ENCODE peak calls at places on chromosomes 1 and 21, in seven cellular contexts. O, Q, T, U, V, Y and G are unnamed samples.

GRCh38 chr1:18278953-18279712 is 171.5 kb downstream of the IGSF21 start:
- DNase-seq in O (no peak), V (no peak), U (no peak), Q (no peak), Y (no peak), T (no peak), G (no peak)

GRCh38 chr1:21537932-21538630 is 28.9 kb downstream of the ALPL start:
- DNase-seq in Y (no peak), O (no peak), T (no peak), Q (no peak), V (no peak), U (no peak), G (no peak)

GRCh38 chr1:60765204-60765603 is 317.2 kb upstream of the NFIA start:
- DNase-seq in Q (no peak), U (peak; percentile 18), O (peak; percentile 57), V (no peak), Y (no peak), T (peak; percentile 65), G (peak; percentile 14)

GRCh38 chr1:207993477-207994445 is 82.8 kb upstream of the CD34 start:
- DNase-seq in V (no peak), T (peak; percentile 64), O (peak; percentile 55), Q (no peak), U (no peak), Y (no peak), G (peak; percentile 20)

GRCh38 chr1:9787702-9788101 is 36.1 kb downstream of the CLSTN1 start:
- DNase-seq in V (no peak), Y (no peak), T (no peak), U (no peak), Q (no peak), O (no peak), G (no peak)

GRCh38 chr21:46376856-46377453 is 53.0 kb downstream of the PCNT start:
- DNase-seq in Y (no peak), Q (no peak), T (no peak), U (no peak), O (no peak), V (no peak), G (no peak)

GRCh38 chr1:72109916-72110315 is 172.4 kb downstream of the NEGR1 start:
- DNase-seq in U (no peak), V (no peak), O (no peak), T (no peak), Y (no peak), Q (no peak), G (no peak)

GRCh38 chr21:26082549-26082948 is 88.0 kb downstream of the APP start:
- DNase-seq in U (no peak), Y (no peak), T (no peak), V (no peak), O (peak; percentile 28), Q (no peak), G (no peak)

GRCh38 chr1:119784127-119784781 is 15.5 kb upstream of the HMGCS2 start:
- DNase-seq in Q (no peak), V (no peak), T (no peak), O (no peak), Y (no peak), U (no peak), G (no peak)

GRCh38 chr1:65799601-65800000 is 6.9 kb downstream of the PDE4B start:
- DNase-seq in V (no peak), Y (no peak), T (no peak), U (no peak), Q (no peak), O (no peak), G (no peak)

GRCh38 chr1:39346876-39347275 is 142.4 kb downstream of the MACF1 start:
- DNase-seq in T (no peak), U (no peak), O (no peak), Y (no peak), Q (no peak), V (no peak), G (peak; percentile 88)

GRCh38 chr1:19009882-19010321 is 53.4 kb upstream of the IFFO2 start:
- DNase-seq in U (no peak), T (peak; percentile 4), O (peak; percentile 63), Q (no peak), V (peak; percentile 83), Y (no peak), G (no peak)

GRCh38 chr1:87436534-87436933 is 107.9 kb downstream of the LMO4 start:
- DNase-seq in U (no peak), Y (no peak), O (peak; percentile 11), V (no peak), Q (no peak), T (no peak), G (no peak)

GRCh38 chr1:9900142-9901043 is 9.7 kb downstream of the CTNNBIP1 start:
- DNase-seq in T (no peak), Y (no peak), O (no peak), Q (peak; percentile 24), V (no peak), U (no peak), G (no peak)

GRCh38 chr1:154276797-154277196 is 4.4 kb downstream of the HAX1 start:
- DNase-seq in U (no peak), V (no peak), O (peak; percentile 20), Y (no peak), Q (no peak), T (no peak), G (peak; percentile 11)

GRCh38 chr1:237932806-237933205 is 42.1 kb upstream of the ZP4 start:
- DNase-seq in Y (no peak), T (no peak), U (no peak), Q (no peak), O (no peak), V (no peak), G (no peak)

GRCh38 chr1:183022202-183023145 is 746 bp upstream of the LAMC1 start:
- DNase-seq in Q (peak; percentile 66), Y (no peak), U (peak; percentile 38), O (peak; percentile 92), T (peak; percentile 58), V (peak; percentile 81), G (peak; percentile 43)

GRCh38 chr1:2240251-2241156 is 12.4 kb downstream of the SKI start:
- DNase-seq in Y (no peak), T (no peak), V (no peak), Q (peak; percentile 58), O (no peak), U (no peak), G (no peak)

GRCh38 chr21:42317826-42318746 is 2.9 kb upstream of the TFF3 start:
- DNase-seq in V (no peak), T (no peak), U (no peak), Y (no peak), O (no peak), Q (no peak), G (no peak)

GRCh38 chr1:181033128-181033798 is 520 bp upstream of the MR1 start:
- DNase-seq in Y (no peak), Q (no peak), T (no peak), O (no peak), U (peak; percentile 72), V (no peak), G (no peak)

GRCh38 chr1:6358144-6358624 is 35.4 kb downstream of the ACOT7 start:
- DNase-seq in T (no peak), O (no peak), V (peak; percentile 71), Q (no peak), U (no peak), Y (no peak), G (no peak)

GRCh38 chr1:208059328-208060017 is 148.5 kb upstream of the CD34 start:
- DNase-seq in Y (no peak), Q (no peak), U (no peak), T (peak; percentile 45), O (no peak), V (no peak), G (no peak)

GRCh38 chr1:183310753-183311465 is 107.3 kb downstream of the NMNAT2 start:
- DNase-seq in Y (no peak), O (no peak), V (no peak), T (no peak), U (no peak), Q (no peak), G (no peak)